ENCODE peak calls at places on chromosomes 11 and 22, in four cellular contexts. One of them, this sample, is unnamed.

GRCh38 chr11:32316846-32317525 is 118.4 kb downstream of the WT1 start:
- DNase-seq in H1: no peak
- DNase-seq in mesenchymal stem cell: peak
- DNase-seq in neuronal stem cell: no peak
- DNase-seq in this sample: no peak

GRCh38 chr11:61281581-61282250 is 13.4 kb downstream of the VWCE start:
- DNase-seq in mesenchymal stem cell: peak
- DNase-seq in neuronal stem cell: peak
- DNase-seq in H1: peak
- DNase-seq in this sample: peak

GRCh38 chr11:11483622-11484021 is 130.6 kb upstream of the CSNK2A3 start:
- DNase-seq in H1: no peak
- DNase-seq in mesenchymal stem cell: no peak
- DNase-seq in neuronal stem cell: no peak
- DNase-seq in this sample: no peak

GRCh38 chr11:19595840-19596751 is 116.5 kb upstream of the NAV2 start:
- DNase-seq in neuronal stem cell: no peak
- DNase-seq in H1: no peak
- DNase-seq in mesenchymal stem cell: peak
- DNase-seq in this sample: no peak

GRCh38 chr11:12832828-12833227 is 158.6 kb downstream of the TEAD1 start:
- DNase-seq in H1: no peak
- DNase-seq in mesenchymal stem cell: no peak
- DNase-seq in neuronal stem cell: no peak
- DNase-seq in this sample: no peak

GRCh38 chr11:47394322-47395224 is 13.8 kb upstream of the SLC39A13 start:
- DNase-seq in neuronal stem cell: no peak
- DNase-seq in mesenchymal stem cell: peak
- DNase-seq in H1: no peak
- DNase-seq in this sample: peak

GRCh38 chr11:128208329-128209220 is 378.8 kb downstream of the ETS1 start:
- DNase-seq in H1: no peak
- DNase-seq in neuronal stem cell: no peak
- DNase-seq in mesenchymal stem cell: peak
- DNase-seq in this sample: no peak

GRCh38 chr11:74171630-74172465 is 759 bp downstream of the PPME1 start:
- DNase-seq in mesenchymal stem cell: peak
- DNase-seq in H1: no peak
- DNase-seq in neuronal stem cell: no peak
- DNase-seq in this sample: no peak

GRCh38 chr11:94729352-94729751 is 38.8 kb upstream of the AMOTL1 start:
- DNase-seq in mesenchymal stem cell: no peak
- DNase-seq in H1: no peak
- DNase-seq in neuronal stem cell: no peak
- DNase-seq in this sample: no peak
- H3K14ac ChIP-seq in mesenchymal stem cell: peak
- H3K14ac ChIP-seq in H1: no peak
- H3K14ac ChIP-seq in neuronal stem cell: no peak
- H3K14ac ChIP-seq in this sample: no peak

DNA sequence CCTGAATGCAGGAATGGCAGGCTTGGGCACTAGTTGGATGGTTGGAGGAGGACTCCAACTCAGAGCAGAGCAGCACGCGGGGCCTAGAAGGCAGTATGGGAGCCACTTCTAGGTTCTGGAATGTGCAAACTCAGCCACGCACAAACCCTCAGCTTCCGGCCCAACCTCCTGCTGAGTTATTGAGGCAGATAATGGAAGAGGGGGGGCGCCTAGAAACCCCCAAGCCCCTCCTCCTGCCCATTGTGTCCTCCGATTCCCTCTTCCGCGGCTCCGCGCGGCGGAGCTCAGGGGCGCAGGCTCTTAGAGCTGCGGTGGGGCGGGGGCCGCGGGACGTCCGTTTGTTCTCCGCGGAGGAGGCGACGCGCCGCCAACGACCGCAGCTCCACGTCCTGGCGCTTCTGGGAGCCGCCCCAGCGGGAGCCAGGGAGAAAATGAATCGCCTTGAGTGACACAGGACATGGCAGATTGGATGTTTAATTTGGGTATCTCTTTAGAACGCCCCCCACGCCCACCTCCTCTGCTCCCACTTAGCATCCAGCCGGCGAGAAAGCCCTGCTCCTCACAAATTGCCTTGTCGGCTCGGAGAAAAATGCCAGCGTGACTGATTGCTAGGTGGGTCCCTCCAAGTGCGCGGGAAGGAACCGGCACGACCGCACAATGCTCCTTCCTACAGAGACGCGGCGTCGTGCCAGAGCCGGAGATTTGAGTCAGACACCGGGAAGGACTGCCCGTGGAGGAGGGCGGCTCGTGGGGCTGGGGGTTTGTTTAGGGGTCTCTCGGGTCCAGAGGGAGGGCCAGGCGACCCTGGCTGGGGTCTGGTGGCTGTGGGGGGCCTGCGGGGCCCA is 144.6 kb downstream of the NECTIN1 start:
- DNase-seq in H1: peak
- DNase-seq in neuronal stem cell: peak
- DNase-seq in mesenchymal stem cell: peak
- DNase-seq in this sample: peak
- H2BK12ac ChIP-seq in H1: peak
- H2BK12ac ChIP-seq in neuronal stem cell: peak
- H2BK12ac ChIP-seq in mesenchymal stem cell: peak
- H2BK12ac ChIP-seq in this sample: no peak

DNA sequence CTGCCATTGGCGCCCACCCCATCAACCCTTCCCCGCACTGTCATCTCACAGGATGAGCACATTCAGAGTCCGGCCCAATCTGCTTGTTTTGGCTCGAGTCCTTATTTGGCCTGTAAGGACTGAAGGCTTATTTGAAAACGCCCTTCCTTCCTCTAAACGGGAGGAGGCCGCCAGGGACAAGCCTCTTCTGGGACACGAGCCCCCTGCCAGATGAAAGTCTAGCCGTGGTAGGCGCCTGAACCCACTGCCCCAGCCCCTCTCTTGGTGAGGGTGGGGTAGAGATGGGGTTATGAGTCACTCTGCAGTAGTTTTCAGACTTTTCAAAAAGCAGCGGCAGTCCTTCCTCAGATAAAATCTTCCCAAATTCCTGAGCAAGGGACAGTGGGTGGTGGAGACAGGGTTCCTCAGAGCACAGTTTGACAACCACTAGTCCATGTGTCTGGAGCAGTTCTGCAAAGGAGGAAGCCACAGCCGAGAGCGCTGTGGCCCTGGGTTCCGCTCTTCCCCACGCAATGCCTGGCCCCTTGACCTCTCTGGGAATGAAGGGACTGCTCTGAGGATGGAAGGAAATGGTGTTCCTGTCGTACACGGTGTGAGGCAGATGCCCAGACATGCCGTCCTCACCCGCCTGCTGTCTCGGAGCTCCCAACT is 57.0 kb downstream of the MYH9 start:
- DNase-seq in H1: no peak
- DNase-seq in mesenchymal stem cell: peak
- DNase-seq in neuronal stem cell: no peak
- DNase-seq in this sample: no peak
- H3K4me2 ChIP-seq in H1: no peak
- H3K4me2 ChIP-seq in mesenchymal stem cell: no peak
- H3K4me2 ChIP-seq in neuronal stem cell: no peak
- H3K4me2 ChIP-seq in this sample: no peak

GRCh38 chr11:68974421-68975194 is 6.2 kb downstream of the MRGPRD start:
- DNase-seq in H1: peak
- DNase-seq in neuronal stem cell: no peak
- DNase-seq in mesenchymal stem cell: peak
- DNase-seq in this sample: peak
- H3K14ac ChIP-seq in H1: no peak
- H3K14ac ChIP-seq in neuronal stem cell: no peak
- H3K14ac ChIP-seq in mesenchymal stem cell: no peak
- H3K14ac ChIP-seq in this sample: no peak

GRCh38 chr11:15909937-15910598 is 446.3 kb downstream of the SOX6 start:
- DNase-seq in H1: no peak
- DNase-seq in mesenchymal stem cell: no peak
- DNase-seq in neuronal stem cell: no peak
- DNase-seq in this sample: no peak
- H2BK12ac ChIP-seq in H1: no peak
- H2BK12ac ChIP-seq in mesenchymal stem cell: no peak
- H2BK12ac ChIP-seq in neuronal stem cell: no peak
- H2BK12ac ChIP-seq in this sample: no peak

DNA sequence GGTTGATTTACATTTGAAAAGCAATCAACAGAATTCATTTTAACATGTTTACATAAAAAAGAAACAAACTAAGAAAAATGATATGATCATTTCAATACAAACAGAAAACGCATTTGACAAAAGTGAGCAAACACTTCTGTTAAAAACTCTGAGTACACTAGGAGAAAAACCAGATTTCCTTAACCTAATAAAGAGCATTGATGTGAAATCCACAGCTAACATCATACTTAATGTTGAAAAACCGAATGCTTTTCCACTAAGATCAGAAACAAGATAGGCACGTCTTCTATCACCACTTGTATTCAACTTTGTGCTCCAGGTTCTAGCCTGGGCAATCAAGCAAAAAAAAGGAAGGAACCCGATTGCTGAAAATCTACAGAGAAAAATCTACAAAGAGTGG is 227.6 kb downstream of the SBF2 start:
- DNase-seq in neuronal stem cell: no peak
- DNase-seq in mesenchymal stem cell: no peak
- DNase-seq in H1: no peak
- DNase-seq in this sample: no peak
- H3K4me2 ChIP-seq in neuronal stem cell: no peak
- H3K4me2 ChIP-seq in mesenchymal stem cell: no peak
- H3K4me2 ChIP-seq in H1: no peak
- H3K4me2 ChIP-seq in this sample: no peak

DNA sequence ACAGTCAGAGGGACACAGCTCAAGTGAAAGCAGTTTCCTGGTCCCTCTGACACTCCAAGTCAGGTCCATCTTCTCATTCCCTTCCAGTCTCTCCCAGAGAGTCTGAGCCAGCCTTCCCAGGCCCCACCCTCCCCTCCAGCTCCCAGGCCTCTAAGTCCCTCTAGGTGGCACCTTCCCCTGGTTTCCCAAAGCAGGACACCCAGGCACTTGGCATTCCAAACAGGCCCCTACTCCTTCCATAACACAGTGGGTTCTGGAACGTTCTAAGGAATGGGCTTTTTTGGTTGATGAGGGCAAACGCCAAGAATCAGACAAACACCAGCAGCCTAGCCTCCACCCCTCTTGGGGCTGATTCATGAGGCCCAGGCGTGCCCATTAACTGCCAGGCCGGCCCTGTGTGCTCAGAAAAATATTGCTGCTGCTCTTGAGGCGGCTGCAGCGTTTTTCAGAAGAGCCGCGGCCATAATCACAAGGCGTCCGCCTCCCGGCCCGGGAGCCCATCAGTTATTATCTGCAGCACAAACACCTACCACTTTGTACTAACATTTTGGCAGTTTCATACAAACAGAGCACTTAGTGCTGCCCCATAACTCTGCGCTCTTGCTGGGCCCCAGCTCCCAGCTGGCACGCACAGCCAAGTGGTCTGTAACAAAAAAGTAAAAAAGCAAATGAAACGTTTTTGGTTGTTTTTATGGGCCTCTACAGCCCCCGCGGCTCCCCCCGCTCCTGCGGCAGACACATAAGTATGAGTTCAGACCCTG is 418.6 kb downstream of the SOX6 start:
- DNase-seq in mesenchymal stem cell: no peak
- DNase-seq in H1: peak
- DNase-seq in neuronal stem cell: no peak
- DNase-seq in this sample: peak
- H3K14ac ChIP-seq in mesenchymal stem cell: no peak
- H3K14ac ChIP-seq in H1: no peak
- H3K14ac ChIP-seq in neuronal stem cell: no peak
- H3K14ac ChIP-seq in this sample: no peak

GRCh38 chr22:48884786-48885185 is 942.9 kb downstream of the BRD1 start:
- DNase-seq in mesenchymal stem cell: no peak
- DNase-seq in neuronal stem cell: no peak
- DNase-seq in H1: no peak
- DNase-seq in this sample: peak
- H2BK12ac ChIP-seq in mesenchymal stem cell: no peak
- H2BK12ac ChIP-seq in neuronal stem cell: no peak
- H2BK12ac ChIP-seq in H1: no peak
- H2BK12ac ChIP-seq in this sample: no peak

This sample was measured in H9.